ENCODE peak calls at places on chromosomes 3 and 15, in six cellular contexts. P, Q, L, W, M and U are unnamed samples.
A peak's percentile ranks its signal among the peaks of the same experiment; 100 is the strongest.

GRCh38 chr3:60514866-60515265 is 736.4 kb downstream of the FHIT start:
- DNase-seq in Q (no peak), L (no peak), P (no peak), W (no peak), M (no peak), U (no peak)

GRCh38 chr3:61594978-61595687 is 33.8 kb downstream of the PTPRG start:
- DNase-seq in W (no peak), P (no peak), L (no peak), Q (no peak), M (no peak), U (no peak)

GRCh38 chr3:128455116-128455515 is 11.6 kb downstream of the DNAJB8 start:
- DNase-seq in L (no peak), W (no peak), M (no peak), P (no peak), Q (no peak), U (no peak)

GRCh38 chr3:5181479-5182141 is 5.9 kb upstream of the EDEM1 start:
- DNase-seq in M (no peak), L (no peak), P (no peak), W (no peak), Q (no peak), U (peak; percentile 64)

GRCh38 chr15:66578286-66578875 is 12.6 kb upstream of the LCTL start:
- DNase-seq in W (peak; percentile 39), M (no peak), Q (no peak), L (no peak), P (no peak), U (no peak)

GRCh38 chr3:52568066-52568465 is 31.7 kb downstream of the UQCC5 start:
- DNase-seq in P (no peak), W (no peak), Q (no peak), M (no peak), L (no peak), U (no peak)

GRCh38 chr3:27749640-27750039 is 27.5 kb upstream of the EOMES start:
- DNase-seq in M (no peak), P (no peak), W (no peak), Q (no peak), L (no peak), U (no peak)

GRCh38 chr15:22257047-22257667 is 176.8 kb downstream of the OR4M2 start:
- DNase-seq in M (no peak), W (no peak), Q (no peak), L (no peak), P (peak; percentile 72), U (no peak)

GRCh38 chr3:52302426-52303185 is 13.5 kb upstream of the DNAH1 start:
- DNase-seq in P (no peak), M (no peak), Q (no peak), L (no peak), W (no peak), U (no peak)

GRCh38 chr3:62143843-62144450 is 229.4 kb downstream of the FEZF2 start:
- DNase-seq in L (no peak), M (no peak), P (no peak), Q (no peak), W (no peak), U (no peak)

GRCh38 chr15:41258706-41259471 is 27.8 kb downstream of the CHP1 start:
- DNase-seq in W (peak; percentile 39), Q (no peak), P (no peak), M (no peak), L (no peak), U (no peak)

GRCh38 chr15:47991376-47991775 is 129.4 kb upstream of the SLC24A5 start:
- DNase-seq in Q (no peak), M (no peak), W (no peak), L (no peak), P (no peak), U (no peak)

GRCh38 chr3:100463002-100463401 is 29.4 kb upstream of the TMEM45A start:
- DNase-seq in L (no peak), M (peak; percentile 30), W (peak; percentile 80), P (no peak), Q (no peak), U (no peak)

GRCh38 chr3:136932518-136932917 is 25.3 kb upstream of the IL20RB start:
- DNase-seq in Q (no peak), L (no peak), M (no peak), P (no peak), W (no peak), U (peak; percentile 26)

DNA sequence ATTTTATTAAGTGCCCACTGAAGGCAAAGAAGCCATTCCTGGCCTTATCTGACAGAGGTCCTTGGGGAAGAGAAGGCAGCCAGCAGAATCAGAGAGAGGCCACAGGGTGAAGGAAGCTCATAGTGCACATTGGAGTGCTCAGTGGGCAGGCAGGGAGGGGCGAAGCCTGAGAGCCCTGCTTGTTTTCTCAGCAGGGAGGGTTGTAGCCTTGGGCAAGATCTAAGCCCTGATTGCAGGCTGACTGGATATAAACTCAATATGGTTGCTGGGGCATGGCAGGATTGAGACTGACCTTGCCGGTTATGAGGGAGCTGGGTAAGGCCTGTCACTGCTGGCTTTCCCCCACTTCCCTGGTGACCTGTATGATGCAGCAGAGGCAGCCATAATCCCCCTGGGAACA is 7.5 kb upstream of the IGSF11 start:
- DNase-seq in P (no peak), Q (no peak), W (no peak), M (no peak), L (no peak), U (no peak)
- TF ChIP-seq CTCF in P (no peak), Q (no peak), W (no peak), M (no peak), L (no peak), U (no peak)

GRCh38 chr3:8766148-8766547 is 3.3 kb downstream of the OXTR start:
- DNase-seq in Q (no peak), M (no peak), W (peak; percentile 37), P (no peak), L (no peak), U (no peak)
- H3K27me3 ChIP-seq in Q (peaks cover 66% of the 10 kb centered on the region), M (peaks cover 24% of the 10 kb centered on the region), W (peaks cover 22% of the 10 kb centered on the region), P (no peaks in the 10 kb centered on the region), L (peaks cover 52% of the 10 kb centered on the region), U (no peaks in the 10 kb centered on the region)

DNA sequence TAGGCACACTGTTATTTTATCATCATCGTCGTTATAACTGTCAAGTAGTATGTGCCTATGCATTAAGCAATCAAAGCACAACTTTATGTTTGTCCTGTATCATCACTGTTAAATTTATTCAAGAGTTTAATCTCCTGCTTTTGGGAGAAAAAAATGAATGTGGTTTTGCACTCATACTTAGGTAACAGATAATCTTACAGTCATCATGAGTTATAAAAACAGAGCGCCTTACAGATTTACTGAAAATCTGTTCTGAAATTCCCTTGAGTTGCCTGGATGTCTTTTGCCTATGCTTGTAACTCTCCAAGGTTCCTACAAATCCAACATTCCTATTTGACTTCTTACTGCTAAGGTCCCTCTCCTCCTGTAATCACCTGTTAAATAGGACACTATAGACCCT is 307.3 kb downstream of the ZIC4 start:
- DNase-seq in L (no peak), M (no peak), Q (no peak), W (peak; percentile 78), P (no peak), U (no peak)
- TF ChIP-seq CTCF in L (no peak), M (no peak), Q (no peak), W (no peak), P (no peak), U (no peak)

GRCh38 chr3:14847613-14848541 is 29.1 kb downstream of the FGD5 start:
- DNase-seq in M (no peak), Q (no peak), P (no peak), L (peak; percentile 72), W (no peak), U (peak; percentile 26)
- H3K27me3 ChIP-seq in M (peaks cover 20% of the 10 kb centered on the region), Q (no peaks in the 10 kb centered on the region), P (no peaks in the 10 kb centered on the region), L (peaks cover 3% of the 10 kb centered on the region), W (peaks cover 5% of the 10 kb centered on the region), U (peaks cover 4% of the 10 kb centered on the region)